ENCODE peak calls at places on chromosomes 13 and 19, in five cellular contexts. One of them, this sample, is unnamed.

GRCh38 chr19:55088021-55088451 is 12.4 kb downstream of the EPS8L1 start:
- DNase-seq in AG08395: no peak
- DNase-seq in foreskin fibroblast: no peak
- DNase-seq in stimulated activated CD8-positive, alpha-beta memory T cell treated with anti-CD3 and anti-CD28 coated beads, Interleukin-4, amount 100 ng/mL, for 1 hour: no peak
- DNase-seq in WTC11: peak
- DNase-seq in this sample: no peak

GRCh38 chr19:15251749-15252397 is 19.6 kb upstream of the EPHX3 start:
- DNase-seq in AG08395: peak
- DNase-seq in foreskin fibroblast: peak
- DNase-seq in stimulated activated CD8-positive, alpha-beta memory T cell treated with anti-CD3 and anti-CD28 coated beads, Interleukin-4, amount 100 ng/mL, for 1 hour: no peak
- DNase-seq in WTC11: peak
- DNase-seq in this sample: peak

GRCh38 chr19:447816-448546 is 12.9 kb downstream of the SHC2 start:
- DNase-seq in AG08395: no peak
- DNase-seq in foreskin fibroblast: no peak
- DNase-seq in stimulated activated CD8-positive, alpha-beta memory T cell treated with anti-CD3 and anti-CD28 coated beads, Interleukin-4, amount 100 ng/mL, for 1 hour: no peak
- DNase-seq in WTC11: no peak
- DNase-seq in this sample: no peak

GRCh38 chr19:48551437-48552302 is at the start of gene SULT2B1:
- DNase-seq in AG08395: no peak
- DNase-seq in foreskin fibroblast: no peak
- DNase-seq in stimulated activated CD8-positive, alpha-beta memory T cell treated with anti-CD3 and anti-CD28 coated beads, Interleukin-4, amount 100 ng/mL, for 1 hour: no peak
- DNase-seq in WTC11: no peak
- DNase-seq in this sample: no peak

GRCh38 chr13:110244096-110244830 is 62.7 kb downstream of the COL4A1 start:
- DNase-seq in AG08395: peak
- DNase-seq in foreskin fibroblast: peak
- DNase-seq in stimulated activated CD8-positive, alpha-beta memory T cell treated with anti-CD3 and anti-CD28 coated beads, Interleukin-4, amount 100 ng/mL, for 1 hour: no peak
- DNase-seq in WTC11: no peak
- DNase-seq in this sample: no peak

GRCh38 chr13:106117035-106117434 is 418.4 kb downstream of the EFNB2 start:
- DNase-seq in AG08395: peak
- DNase-seq in foreskin fibroblast: peak
- DNase-seq in stimulated activated CD8-positive, alpha-beta memory T cell treated with anti-CD3 and anti-CD28 coated beads, Interleukin-4, amount 100 ng/mL, for 1 hour: no peak
- DNase-seq in WTC11: no peak
- DNase-seq in this sample: peak

GRCh38 chr13:70473912-70474311 is 365.7 kb upstream of the KLHL1 start:
- DNase-seq in AG08395: no peak
- DNase-seq in foreskin fibroblast: no peak
- DNase-seq in stimulated activated CD8-positive, alpha-beta memory T cell treated with anti-CD3 and anti-CD28 coated beads, Interleukin-4, amount 100 ng/mL, for 1 hour: no peak
- DNase-seq in WTC11: no peak
- DNase-seq in this sample: no peak

GRCh38 chr13:49040872-49041271 is 65.2 kb downstream of the FNDC3A start:
- DNase-seq in AG08395: no peak
- DNase-seq in foreskin fibroblast: no peak
- DNase-seq in stimulated activated CD8-positive, alpha-beta memory T cell treated with anti-CD3 and anti-CD28 coated beads, Interleukin-4, amount 100 ng/mL, for 1 hour: no peak
- DNase-seq in WTC11: no peak
- DNase-seq in this sample: no peak

GRCh38 chr19:9878511-9879196 is 43.5 kb downstream of the PIN1 start:
- DNase-seq in AG08395: no peak
- DNase-seq in foreskin fibroblast: no peak
- DNase-seq in stimulated activated CD8-positive, alpha-beta memory T cell treated with anti-CD3 and anti-CD28 coated beads, Interleukin-4, amount 100 ng/mL, for 1 hour: no peak
- DNase-seq in WTC11: no peak
- DNase-seq in this sample: no peak

GRCh38 chr19:19068659-19069509 is 5.1 kb downstream of the SLC25A42 start:
- DNase-seq in AG08395: no peak
- DNase-seq in foreskin fibroblast: no peak
- DNase-seq in stimulated activated CD8-positive, alpha-beta memory T cell treated with anti-CD3 and anti-CD28 coated beads, Interleukin-4, amount 100 ng/mL, for 1 hour: no peak
- DNase-seq in WTC11: no peak
- DNase-seq in this sample: no peak

GRCh38 chr19:21483589-21484170 is 21.7 kb upstream of the ZNF429 start:
- DNase-seq in AG08395: no peak
- DNase-seq in foreskin fibroblast: no peak
- DNase-seq in stimulated activated CD8-positive, alpha-beta memory T cell treated with anti-CD3 and anti-CD28 coated beads, Interleukin-4, amount 100 ng/mL, for 1 hour: no peak
- DNase-seq in WTC11: peak
- DNase-seq in this sample: no peak

GRCh38 chr19:30084390-30084819 is 142.4 kb downstream of the URI1 start:
- DNase-seq in AG08395: no peak
- DNase-seq in foreskin fibroblast: no peak
- DNase-seq in stimulated activated CD8-positive, alpha-beta memory T cell treated with anti-CD3 and anti-CD28 coated beads, Interleukin-4, amount 100 ng/mL, for 1 hour: no peak
- DNase-seq in WTC11: no peak
- DNase-seq in this sample: no peak

GRCh38 chr19:4550479-4551050 is 8.9 kb downstream of the SEMA6B start:
- DNase-seq in AG08395: no peak
- DNase-seq in foreskin fibroblast: no peak
- DNase-seq in stimulated activated CD8-positive, alpha-beta memory T cell treated with anti-CD3 and anti-CD28 coated beads, Interleukin-4, amount 100 ng/mL, for 1 hour: no peak
- DNase-seq in WTC11: no peak
- DNase-seq in this sample: no peak

GRCh38 chr19:2619076-2619475 is 83.4 kb downstream of the GNG7 start:
- DNase-seq in AG08395: no peak
- DNase-seq in foreskin fibroblast: no peak
- DNase-seq in stimulated activated CD8-positive, alpha-beta memory T cell treated with anti-CD3 and anti-CD28 coated beads, Interleukin-4, amount 100 ng/mL, for 1 hour: no peak
- DNase-seq in WTC11: no peak
- DNase-seq in this sample: no peak

GRCh38 chr13:41352935-41353801 is 42.1 kb downstream of the NAA16 start:
- DNase-seq in AG08395: peak
- DNase-seq in foreskin fibroblast: peak
- DNase-seq in stimulated activated CD8-positive, alpha-beta memory T cell treated with anti-CD3 and anti-CD28 coated beads, Interleukin-4, amount 100 ng/mL, for 1 hour: no peak
- DNase-seq in WTC11: no peak
- DNase-seq in this sample: peak

GRCh38 chr13:20943519-20944012 is 41.0 kb upstream of the XPO4 start:
- DNase-seq in AG08395: peak
- DNase-seq in foreskin fibroblast: peak
- DNase-seq in stimulated activated CD8-positive, alpha-beta memory T cell treated with anti-CD3 and anti-CD28 coated beads, Interleukin-4, amount 100 ng/mL, for 1 hour: peak
- DNase-seq in WTC11: peak
- DNase-seq in this sample: peak

GRCh38 chr13:62473944-62474237 is 1058.2 kb upstream of the PCDH20 start:
- DNase-seq in AG08395: no peak
- DNase-seq in foreskin fibroblast: no peak
- DNase-seq in stimulated activated CD8-positive, alpha-beta memory T cell treated with anti-CD3 and anti-CD28 coated beads, Interleukin-4, amount 100 ng/mL, for 1 hour: no peak
- DNase-seq in WTC11: no peak
- DNase-seq in this sample: no peak

GRCh38 chr19:55647732-55648656 is at the start of gene CCDC106:
- DNase-seq in AG08395: peak
- DNase-seq in foreskin fibroblast: peak
- DNase-seq in stimulated activated CD8-positive, alpha-beta memory T cell treated with anti-CD3 and anti-CD28 coated beads, Interleukin-4, amount 100 ng/mL, for 1 hour: no peak
- DNase-seq in WTC11: peak
- DNase-seq in this sample: peak

GRCh38 chr13:27168086-27168485 is 3.5 kb downstream of the USP12 start:
- DNase-seq in AG08395: no peak
- DNase-seq in foreskin fibroblast: no peak
- DNase-seq in stimulated activated CD8-positive, alpha-beta memory T cell treated with anti-CD3 and anti-CD28 coated beads, Interleukin-4, amount 100 ng/mL, for 1 hour: no peak
- DNase-seq in WTC11: no peak
- DNase-seq in this sample: no peak

GRCh38 chr19:38650180-38650775 is 2.8 kb downstream of the ACTN4 start:
- DNase-seq in AG08395: no peak
- DNase-seq in foreskin fibroblast: no peak
- DNase-seq in stimulated activated CD8-positive, alpha-beta memory T cell treated with anti-CD3 and anti-CD28 coated beads, Interleukin-4, amount 100 ng/mL, for 1 hour: no peak
- DNase-seq in WTC11: no peak
- DNase-seq in this sample: peak